ENCODE peak calls at places on chromosome 7, in eight cellular contexts. J, W, C, K, N, D, P and V are unnamed samples.

GRCh38 chr7:1091019-1091643 is 3.2 kb downstream of the GPER1 start:
- DNase-seq in J (no peak), W (no peak), C (no peak), K (no peak), N (no peak), D (no peak), P (no peak), V (peak)

GRCh38 chr7:112211348-112211907 is 4.9 kb downstream of the ZNF277 start:
- DNase-seq in J (no peak), W (no peak), C (no peak), K (no peak), N (no peak), D (no peak), P (peak), V (no peak)

GRCh38 chr7:111756687-111757178 is 194.4 kb upstream of the IMMP2L start:
- DNase-seq in J (peak), W (no peak), C (peak), K (no peak), N (peak), D (no peak), P (peak), V (peak)

GRCh38 chr7:136064098-136064497 is 86.9 kb upstream of the MTPN start:
- DNase-seq in J (no peak), W (no peak), C (no peak), K (no peak), N (no peak), D (no peak), P (no peak), V (no peak)

GRCh38 chr7:90910136-90910535 is 314.0 kb downstream of the CDK14 start:
- DNase-seq in J (no peak), W (no peak), C (no peak), K (no peak), N (no peak), D (no peak), P (peak), V (no peak)

GRCh38 chr7:42237891-42238531 is 1.0 kb upstream of the GLI3 start:
- DNase-seq in J (peak), W (no peak), C (peak), K (no peak), N (peak), D (no peak), P (peak), V (no peak)

GRCh38 chr7:31326416-31326815 is 14.1 kb downstream of the NEUROD6 start:
- DNase-seq in J (no peak), W (no peak), C (no peak), K (no peak), N (no peak), D (no peak), P (no peak), V (no peak)

GRCh38 chr7:105387621-105388372 is 924 bp downstream of the SRPK2 start:
- DNase-seq in J (peak), W (no peak), C (peak), K (peak), N (peak), D (peak), P (peak), V (no peak)

GRCh38 chr7:110407242-110407641 is 683.7 kb upstream of the LRRN3 start:
- DNase-seq in J (no peak), W (no peak), C (no peak), K (no peak), N (no peak), D (no peak), P (no peak), V (no peak)

GRCh38 chr7:157278791-157279678 is 57.8 kb upstream of the DNAJB6 start:
- DNase-seq in J (no peak), W (no peak), C (no peak), K (no peak), N (peak), D (peak), P (peak), V (no peak)

GRCh38 chr7:29077854-29078253 is 68.5 kb downstream of the CPVL start:
- DNase-seq in J (no peak), W (no peak), C (no peak), K (no peak), N (no peak), D (no peak), P (peak), V (no peak)

GRCh38 chr7:5773661-5774086 is 7.8 kb downstream of the RNF216 start:
- DNase-seq in J (no peak), W (peak), C (no peak), K (no peak), N (peak), D (no peak), P (peak), V (peak)

GRCh38 chr7:128827248-128827958 is 2.8 kb upstream of the FLNC start:
- DNase-seq in J (no peak), W (peak), C (peak), K (no peak), N (peak), D (no peak), P (peak), V (no peak)

GRCh38 chr7:28410628-28411578 is 1.4 kb upstream of the CREB5 start:
- DNase-seq in J (peak), W (no peak), C (peak), K (no peak), N (peak), D (peak), P (peak), V (peak)

GRCh38 chr7:112161253-112162160 is 44.7 kb downstream of the DOCK4 start:
- DNase-seq in J (no peak), W (no peak), C (no peak), K (no peak), N (no peak), D (no peak), P (no peak), V (no peak)